ENCODE peak calls at places on chromosomes 3 and 15, in nine cellular contexts. P is IMR-90, R is cardiac muscle cell, N is GM12878, U is A549, Q is tibial artery, G is testis, X is A673, K is psoas muscle. C is an unnamed sample.
A peak's percentile ranks its signal among the peaks of the same experiment; 100 is the strongest.

GRCh38 chr15:29571728-29572454 is 250.4 kb downstream of the TJP1 start:
- DNase-seq in Q (no peak), R (peak; percentile 77), K (no peak), N (no peak), G (peak; percentile 53), X (peak; percentile 19), P (no peak), U (peak; percentile 31), C (peak; percentile 33)

GRCh38 chr15:26516102-26516980 is 256.5 kb downstream of the GABRB3 start:
- DNase-seq in R (no peak), X (no peak), U (no peak), P (no peak), N (no peak), K (no peak), G (no peak), Q (no peak), C (no peak)

GRCh38 chr3:164408356-164408755 is 669.9 kb downstream of the SI start:
- DNase-seq in G (no peak), N (no peak), U (no peak), K (no peak), P (no peak), R (no peak), Q (no peak), X (no peak), C (no peak)

GRCh38 chr3:38154625-38155255 is 10.6 kb upstream of the OXSR1 start:
- DNase-seq in X (no peak), N (no peak), K (no peak), R (no peak), P (no peak), U (no peak), G (no peak), Q (no peak), C (no peak)

GRCh38 chr3:38139652-38140051 is 1.2 kb downstream of the MYD88 start:
- DNase-seq in P (no peak), R (no peak), U (no peak), N (no peak), X (no peak), K (no peak), Q (peak; percentile 61), G (peak; percentile 11), C (no peak)

GRCh38 chr3:36434682-36435426 is 54.5 kb downstream of the STAC start:
- DNase-seq in U (no peak), X (no peak), K (no peak), N (no peak), P (no peak), Q (no peak), G (no peak), R (no peak), C (no peak)

GRCh38 chr3:138774529-138775253 is 60.0 kb downstream of the PIK3CB start:
- DNase-seq in G (peak; percentile 46), R (peak; percentile 1), X (peak; percentile 94), K (no peak), Q (no peak), N (no peak), U (peak; percentile 18), P (peak; percentile 100), C (peak; percentile 71)

GRCh38 chr15:50257206-50257735 is 8.3 kb downstream of the HDC start:
- DNase-seq in U (no peak), Q (no peak), K (no peak), P (no peak), R (no peak), G (no peak), X (no peak), N (no peak), C (no peak)

GRCh38 chr15:68364028-68364659 is 67.8 kb downstream of the ITGA11 start:
- DNase-seq in U (no peak), P (peak; percentile 43), K (no peak), Q (peak; percentile 90), R (no peak), G (peak; percentile 91), N (no peak), X (no peak), C (no peak)

GRCh38 chr3:189685854-189686253 is 54.7 kb downstream of the TP63 start:
- DNase-seq in Q (no peak), P (peak; percentile 93), R (no peak), G (no peak), K (no peak), N (no peak), X (peak; percentile 46), U (no peak), C (no peak)

GRCh38 chr3:150439657-150440056 is 31.6 kb downstream of the TSC22D2 start:
- DNase-seq in G (no peak), K (no peak), U (no peak), R (no peak), N (no peak), Q (no peak), X (no peak), P (peak; percentile 26), C (no peak)

GRCh38 chr3:64152100-64152499 is 73.2 kb downstream of the PRICKLE2 start:
- DNase-seq in Q (peak; percentile 76), P (peak; percentile 89), U (peak; percentile 7), R (no peak), K (no peak), G (no peak), X (peak; percentile 25), N (no peak), C (no peak)

GRCh38 chr3:120461416-120461815 is 10.6 kb upstream of the FSTL1 start:
- DNase-seq in U (no peak), Q (no peak), N (no peak), R (no peak), G (no peak), P (peak; percentile 56), X (no peak), K (no peak), C (no peak)

GRCh38 chr3:3172627-3173026 is 6.9 kb downstream of the CRBN start:
- DNase-seq in X (peak; percentile 6), U (no peak), K (no peak), P (no peak), G (no peak), N (no peak), Q (no peak), R (no peak), C (no peak)

GRCh38 chr3:20990896-20991295 is 760.1 kb downstream of the ZNF385D start:
- DNase-seq in P (no peak), G (no peak), X (no peak), K (no peak), Q (no peak), U (no peak), N (no peak), R (no peak), C (no peak)

GRCh38 chr3:125300416-125300815 is 74.7 kb downstream of the ZNF148 start:
- DNase-seq in R (no peak), Q (no peak), X (no peak), N (no peak), G (no peak), K (no peak), U (no peak), P (peak; percentile 84), C (no peak)

GRCh38 chr15:74240002-74240568 is 4.0 kb downstream of the CCDC33 start:
- DNase-seq in N (no peak), U (peak; percentile 72), X (peak; percentile 97), K (peak; percentile 87), G (peak; percentile 86), R (no peak), P (peak; percentile 35), Q (peak; percentile 92), C (peak; percentile 93)

GRCh38 chr3:54710954-54711353 is 216.9 kb downstream of the LRTM1 start:
- DNase-seq in Q (no peak), U (no peak), N (no peak), P (no peak), R (no peak), X (no peak), G (no peak), K (no peak), C (no peak)

GRCh38 chr3:51385621-51386091 is 565 bp downstream of the MANF start:
- DNase-seq in R (no peak), P (no peak), X (no peak), U (no peak), Q (peak; percentile 60), N (no peak), K (no peak), G (peak; percentile 15), C (no peak)

GRCh38 chr3:51386852-51387229 is 1.8 kb downstream of the MANF start:
- DNase-seq in K (no peak), X (no peak), U (no peak), P (no peak), R (no peak), G (no peak), N (no peak), Q (peak; percentile 51), C (no peak)

GRCh38 chr3:51384145-51384729 is 854 bp upstream of the MANF start:
- DNase-seq in X (no peak), P (no peak), N (no peak), G (peak; percentile 28), R (peak; percentile 47), K (no peak), Q (no peak), U (no peak), C (no peak)

GRCh38 chr3:51384730-51385473 is at the start of gene MANF:
- DNase-seq in X (peak; percentile 95), Q (peak; percentile 99), U (peak; percentile 98), K (peak; percentile 99), N (peak; percentile 93), R (peak; percentile 98), G (peak; percentile 99), P (peak; percentile 97), C (peak; percentile 99)

GRCh38 chr3:51386159-51386851 is 1.2 kb downstream of the MANF start:
- DNase-seq in R (no peak), G (no peak), K (no peak), P (no peak), Q (no peak), N (no peak), U (no peak), X (no peak), C (peak; percentile 18)
- H3K4me1 ChIP-seq in R (peaks cover 13% of the 10 kb centered on the region), G (peaks cover 22% of the 10 kb centered on the region), K (peaks cover 32% of the 10 kb centered on the region), P (peaks cover 10% of the 10 kb centered on the region), Q (peaks cover 42% of the 10 kb centered on the region), N (peaks cover 23% of the 10 kb centered on the region), U (peaks cover 36% of the 10 kb centered on the region), X (no peaks in the 10 kb centered on the region), C (peaks cover 41% of the 10 kb centered on the region)

GRCh38 chr3:104460477-104461406 is 906.0 kb upstream of the ALCAM start:
- DNase-seq in R (peak; percentile 64), N (peak; percentile 8), Q (no peak), G (peak; percentile 23), U (no peak), X (peak; percentile 62), P (peak; percentile 32), K (no peak), C (no peak)
- TF ChIP-seq CTCF in R (peak; percentile 35), N (no peak), Q (peak; percentile 17), G (peak; percentile 33), U (peak; percentile 34), X (peak; percentile 61), P (peak; percentile 34), K (no peak), C (no peak)

DNA sequence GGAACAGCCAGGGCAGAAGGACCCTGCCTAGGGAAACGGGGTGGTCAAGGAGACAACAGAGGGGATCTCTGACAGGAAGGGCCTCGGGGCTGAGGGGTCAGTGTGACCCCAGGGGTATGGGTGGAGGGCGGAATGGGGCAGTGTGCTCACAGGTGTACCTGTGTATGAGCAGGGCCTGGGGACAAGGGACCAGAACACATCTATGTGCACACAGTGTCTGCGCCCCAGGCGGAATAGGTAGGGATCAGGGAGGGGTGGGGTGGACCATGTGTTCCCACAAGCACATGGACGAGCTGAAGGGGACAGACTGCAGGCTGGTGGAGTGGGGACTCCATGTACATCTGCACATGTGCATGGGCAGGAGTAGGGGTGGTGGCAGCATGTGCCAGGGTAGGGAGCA is 5.0 kb upstream of the TLR9 start:
- DNase-seq in N (no peak), R (no peak), X (no peak), U (no peak), K (peak; percentile 36), Q (no peak), G (no peak), P (no peak), C (peak; percentile 46)
- H3K4me1 ChIP-seq in N (peaks cover 15% of the 10 kb centered on the region), R (no peaks in the 10 kb centered on the region), X (no peaks in the 10 kb centered on the region), U (no peaks in the 10 kb centered on the region), K (peaks cover 23% of the 10 kb centered on the region), Q (peaks cover 14% of the 10 kb centered on the region), G (peaks cover 1% of the 10 kb centered on the region), P (no peaks in the 10 kb centered on the region), C (no peaks in the 10 kb centered on the region)

GRCh38 chr3:117898722-117899121 is 1135.9 kb downstream of the IGSF11 start:
- DNase-seq in G (no peak), K (no peak), U (no peak), N (no peak), X (peak; percentile 27), R (no peak), Q (no peak), P (no peak), C (no peak)
- TF ChIP-seq CTCF in G (peak; percentile 37), K (no peak), U (peak; percentile 23), N (peak; percentile 52), X (peak; percentile 46), R (peak; percentile 44), Q (no peak), P (peak; percentile 29), C (no peak)